ENCODE peak calls at places on chromosomes 5 and 9, in four cellular contexts. Q is EH, I is heart left ventricle, L is RPMI8226. B is an unnamed sample.

GRCh38 chr5:19314840-19315239 is 673.2 kb downstream of the CDH18 start:
- DNase-seq in Q (no peak), I (no peak), L (no peak), B (no peak)

GRCh38 chr9:116389546-116390305 is 236.1 kb downstream of the PAPPA start:
- DNase-seq in Q (no peak), I (no peak), L (no peak), B (no peak)

GRCh38 chr9:99059074-99059894 is 45.6 kb upstream of the TGFBR1 start:
- DNase-seq in Q (peak; percentile 54), I (peak; percentile 66), L (peak; percentile 21), B (peak; percentile 93)

GRCh38 chr5:40227366-40227765 is 452.3 kb upstream of the PTGER4 start:
- DNase-seq in Q (peak; percentile 53), I (no peak), L (no peak), B (no peak)

GRCh38 chr9:111937781-111938426 is 41.3 kb downstream of the UGCG start:
- DNase-seq in Q (no peak), I (peak; percentile 55), L (no peak), B (no peak)

GRCh38 chr9:88234114-88234513 is 95.8 kb upstream of the SPATA31C2 start:
- DNase-seq in Q (no peak), I (no peak), L (no peak), B (no peak)

GRCh38 chr5:73523861-73524260 is 25.6 kb downstream of the BTF3 start:
- DNase-seq in Q (peak; percentile 20), I (no peak), L (no peak), B (no peak)

GRCh38 chr5:117590944-117591343 is 1016.3 kb upstream of the SEMA6A start:
- DNase-seq in Q (peak; percentile 46), I (no peak), L (peak; percentile 66), B (peak; percentile 62)

GRCh38 chr9:93952784-93953491 is 2.2 kb downstream of the BARX1 start:
- DNase-seq in Q (no peak), I (no peak), L (no peak), B (no peak)

GRCh38 chr9:99341686-99342085 is 119.6 kb downstream of the SEC61B start:
- DNase-seq in Q (peak; percentile 38), I (no peak), L (no peak), B (no peak)

GRCh38 chr5:10124287-10124686 is 125.4 kb downstream of the ATPSCKMT start:
- DNase-seq in Q (no peak), I (peak; percentile 67), L (no peak), B (no peak)

GRCh38 chr9:96382175-96382574 is 1.3 kb downstream of the SLC35D2 start:
- DNase-seq in Q (peak; percentile 25), I (no peak), L (no peak), B (no peak)

GRCh38 chr9:124242331-124243194 is 15.2 kb upstream of the NEK6 start:
- DNase-seq in Q (peak; percentile 72), I (peak; percentile 43), L (no peak), B (no peak)

GRCh38 chr9:114606068-114606467 is 5.0 kb upstream of the TMEM268 start:
- DNase-seq in Q (no peak), I (no peak), L (no peak), B (no peak)

GRCh38 chr9:125600194-125600593 is 106.8 kb downstream of the MAPKAP1 start:
- DNase-seq in Q (no peak), I (no peak), L (peak; percentile 8), B (no peak)

GRCh38 chr5:82320971-82321370 is 42.8 kb upstream of the RPS23 start:
- DNase-seq in Q (peak; percentile 81), I (no peak), L (no peak), B (no peak)

GRCh38 chr9:134158242-134158641 is 6.1 kb downstream of the RNU6ATAC start:
- DNase-seq in Q (no peak), I (no peak), L (no peak), B (no peak)

GRCh38 chr5:170034231-170034630 is 53.9 kb upstream of the INSYN2B start:
- DNase-seq in Q (no peak), I (no peak), L (no peak), B (no peak)

GRCh38 chr5:149387081-149387611 is 8.1 kb upstream of the IL17B start:
- DNase-seq in Q (peak; percentile 99), I (peak; percentile 68), L (no peak), B (no peak)